ENCODE peak calls at places on chromosomes 2 and 18, in five cellular contexts. A is stomach, G is posterior cingulate gyrus, M is activated T-cell treated with anti-CD3 and anti-CD28 coated beads for 1 hour, P is lower lobe of right lung. I is an unnamed sample.

GRCh38 chr2:109724533-109725460 is 69.3 kb upstream of the RGPD5 start:
- DNase-seq in A (no peak), P (no peak), M (no peak), G (no peak), I (no peak)

GRCh38 chr2:11388262-11389047 is 44.0 kb upstream of the ROCK2 start:
- DNase-seq in P (no peak), A (no peak), G (no peak), M (no peak), I (no peak)

GRCh38 chr2:8604262-8604661 is 77.6 kb upstream of the ID2 start:
- DNase-seq in A (no peak), P (no peak), G (no peak), M (no peak), I (no peak)

GRCh38 chr2:44079686-44080085 is 83.9 kb upstream of the LRPPRC start:
- DNase-seq in G (no peak), A (no peak), M (no peak), P (no peak), I (no peak)

GRCh38 chr2:46615555-46616487 is 136.5 kb downstream of the TMEM247 start:
- DNase-seq in A (no peak), M (peak), P (no peak), G (no peak), I (peak)

GRCh38 chr2:14554829-14555580 is 77.5 kb upstream of the LRATD1 start:
- DNase-seq in A (no peak), M (no peak), P (no peak), G (no peak), I (no peak)

GRCh38 chr2:62302763-62303435 is 107.0 kb downstream of the B3GNT2 start:
- DNase-seq in P (no peak), A (no peak), M (no peak), G (no peak), I (no peak)

GRCh38 chr2:30266051-30266621 is 34.8 kb downstream of the LBH start:
- DNase-seq in P (no peak), G (no peak), M (peak), A (peak), I (no peak)

GRCh38 chr18:25832008-25832604 is 258.3 kb downstream of the SS18 start:
- DNase-seq in G (peak), A (peak), P (peak), M (no peak), I (peak)

GRCh38 chr2:288002-288742 is at the start of gene ALKAL2:
- DNase-seq in M (no peak), A (peak), P (peak), G (no peak), I (peak)

GRCh38 chr18:13112982-13113381 is 105.6 kb upstream of the LDLRAD4 start:
- DNase-seq in M (no peak), G (peak), P (no peak), A (peak), I (peak)

GRCh38 chr2:174636979-174637378 is 39.4 kb upstream of the WIPF1 start:
- DNase-seq in P (no peak), G (no peak), A (no peak), M (no peak), I (no peak)

GRCh38 chr18:24052053-24052452 is 37.5 kb downstream of the TTC39C start:
- DNase-seq in M (no peak), P (no peak), A (no peak), G (no peak), I (no peak)